ENCODE peak calls at places on chromosomes 7 and 10, in six cellular contexts. G is sciatic nerve; M is H9; Z is HCEC 1CT; H is AG04449; X is activated CD4-positive, CD25-positive, alpha-beta regulatory T cell. N is an unnamed sample.

GRCh38 chr10:14476641-14477407 is 146.1 kb upstream of the FRMD4A start:
- DNase-seq in G (no peak), M (no peak), Z (no peak), H (peak), X (no peak), N (no peak)

GRCh38 chr10:112716924-112717348 is 233.1 kb upstream of the TCF7L2 start:
- DNase-seq in G (no peak), M (no peak), Z (peak), H (no peak), X (no peak), N (no peak)

GRCh38 chr7:36032362-36032818 is 120.7 kb upstream of the EEPD1 start:
- DNase-seq in G (no peak), M (no peak), Z (no peak), H (no peak), X (no peak), N (no peak)

GRCh38 chr7:17564678-17565209 is 266.3 kb downstream of the AHR start:
- DNase-seq in G (no peak), M (no peak), Z (peak), H (peak), X (no peak), N (no peak)

GRCh38 chr10:132850896-132851295 is 64.9 kb upstream of the NKX6-2 start:
- DNase-seq in G (peak), M (peak), Z (no peak), H (no peak), X (no peak), N (no peak)

GRCh38 chr10:23373156-23373555 is 28.6 kb upstream of the C10orf67 start:
- DNase-seq in G (no peak), M (no peak), Z (no peak), H (no peak), X (no peak), N (no peak)

GRCh38 chr7:158828343-158829020 is 827 bp downstream of the ESYT2 start:
- DNase-seq in G (peak), M (peak), Z (no peak), H (no peak), X (peak), N (no peak)

GRCh38 chr10:5485948-5486851 is 13.2 kb downstream of the CALML5 start:
- DNase-seq in G (no peak), M (no peak), Z (no peak), H (no peak), X (no peak), N (no peak)

GRCh38 chr7:30028749-30029635 is 780 bp downstream of the PLEKHA8 start:
- DNase-seq in G (peak), M (peak), Z (peak), H (no peak), X (peak), N (no peak)

GRCh38 chr10:132509506-132510173 is 27.9 kb upstream of the INPP5A start:
- DNase-seq in G (peak), M (peak), Z (no peak), H (no peak), X (no peak), N (no peak)

GRCh38 chr7:36600869-36601530 is 123.3 kb downstream of the AOAH start:
- DNase-seq in G (no peak), M (no peak), Z (peak), H (peak), X (no peak), N (no peak)

GRCh38 chr7:44880317-44881018 is 4.9 kb downstream of the PURB start:
- DNase-seq in G (no peak), M (no peak), Z (no peak), H (no peak), X (no peak), N (no peak)